ENCODE peak calls at places on chromosomes 7 and 10, in nine cellular contexts. I is A673; L is putamen; Y is choroid plexus epithelial cell; Z is activated CD4-positive, alpha-beta T cell treated with anti-CD3 and anti-CD28 coated beads for 48 hours; U is NCI-H146; B is uterus; T is GM13976; R is activated CD8-positive, alpha-beta T cell treated with anti-CD3 and anti-CD28 coated beads for 36 hours. H is an unnamed sample.

GRCh38 chr10:70940834-70941568 is 52.6 kb upstream of the PCBD1 start:
- DNase-seq in Y (peak; percentile 61), Z (no peak), I (peak; percentile 5), T (no peak), B (no peak), R (no peak), L (no peak), U (peak; percentile 50), H (no peak)

GRCh38 chr10:63429280-63429679 is 36.5 kb downstream of the JMJD1C start:
- DNase-seq in L (no peak), Z (no peak), B (no peak), T (no peak), Y (peak; percentile 54), R (no peak), U (no peak), I (peak; percentile 55), H (no peak)

GRCh38 chr10:30542001-30542861 is 87.3 kb downstream of the LYZL2 start:
- DNase-seq in B (no peak), Y (peak; percentile 63), Z (no peak), R (no peak), U (no peak), I (no peak), T (peak; percentile 38), L (no peak), H (no peak)

GRCh38 chr10:124318811-124319210 is 99.9 kb downstream of the OAT start:
- DNase-seq in L (no peak), I (no peak), T (no peak), U (no peak), Y (no peak), B (no peak), R (no peak), Z (no peak), H (no peak)

GRCh38 chr7:135263321-135263970 is 29.8 kb downstream of the STRA8 start:
- DNase-seq in U (no peak), Y (no peak), R (no peak), I (no peak), B (no peak), L (no peak), T (no peak), Z (no peak), H (no peak)

GRCh38 chr10:131855763-131856401 is 44.9 kb upstream of the PPP2R2D start:
- DNase-seq in Y (no peak), Z (no peak), B (no peak), I (no peak), L (no peak), U (no peak), T (no peak), R (no peak), H (no peak)

GRCh38 chr10:21364196-21365114 is 161.0 kb downstream of the SKIDA1 start:
- DNase-seq in T (no peak), R (no peak), L (no peak), I (peak; percentile 77), B (no peak), Y (peak; percentile 78), U (peak; percentile 34), Z (no peak), H (no peak)

GRCh38 chr7:154569916-154570315 is 433.0 kb downstream of the PAXIP1 start:
- DNase-seq in Z (no peak), T (no peak), Y (no peak), L (no peak), R (no peak), B (no peak), U (no peak), I (no peak), H (no peak)

GRCh38 chr10:116809528-116810500 is 39.5 kb upstream of the ENO4 start:
- DNase-seq in U (no peak), I (peak; percentile 74), B (no peak), R (no peak), Z (no peak), T (no peak), Y (peak; percentile 5), L (no peak), H (no peak)

GRCh38 chr7:119733480-119733879 is 539.5 kb upstream of the KCND2 start:
- DNase-seq in Y (peak; percentile 9), T (no peak), Z (no peak), B (no peak), L (no peak), U (no peak), I (no peak), R (no peak), H (no peak)

GRCh38 chr7:77413861-77414424 is 2.2 kb downstream of the GSAP start:
- DNase-seq in U (no peak), Y (peak; percentile 77), B (no peak), Z (no peak), R (no peak), I (no peak), T (no peak), L (no peak), H (no peak)